ENCODE peak calls at places on chromosomes 13 and 19, in nine cellular contexts. Q is heart left ventricle, L is fibroblast of lung, K is neural progenitor cell, D is AG10803, M is ovary, G is adrenal gland, F is pancreas, Z is endodermal cell. J is an unnamed sample.

GRCh38 chr13:93674337-93674755 is 447.7 kb downstream of the GPC6 start:
- DNase-seq in Q (no peak), L (no peak), K (no peak), D (peak; percentile 4), M (no peak), G (no peak), F (no peak), Z (no peak), J (no peak)

GRCh38 chr13:109669234-109669612 is 117.2 kb downstream of the IRS2 start:
- DNase-seq in Q (no peak), L (no peak), K (peak; percentile 34), D (no peak), M (no peak), G (no peak), F (no peak), Z (no peak), J (no peak)

GRCh38 chr13:87087741-87088140 is 583.4 kb upstream of the SLITRK5 start:
- DNase-seq in Q (no peak), L (peak; percentile 13), K (no peak), D (no peak), M (no peak), G (no peak), F (no peak), Z (no peak), J (peak; percentile 64)

GRCh38 chr13:29436721-29437250 is 158.7 kb downstream of the SLC7A1 start:
- DNase-seq in Q (no peak), L (no peak), K (no peak), D (no peak), M (no peak), G (no peak), F (no peak), Z (no peak), J (no peak)

GRCh38 chr19:19050731-19051130 is 13.1 kb upstream of the SLC25A42 start:
- DNase-seq in Q (no peak), L (no peak), K (no peak), D (no peak), M (no peak), G (no peak), F (no peak), Z (no peak), J (no peak)

GRCh38 chr19:39038098-39038497 is 5.7 kb upstream of the FBXO27 start:
- DNase-seq in Q (no peak), L (peak; percentile 43), K (peak; percentile 87), D (peak; percentile 27), M (no peak), G (peak; percentile 29), F (peak; percentile 53), Z (peak; percentile 85), J (peak; percentile 43)

GRCh38 chr13:52695856-52696255 is 43.2 kb downstream of the SUGT1 start:
- DNase-seq in Q (no peak), L (peak; percentile 65), K (no peak), D (peak; percentile 72), M (no peak), G (no peak), F (no peak), Z (no peak), J (peak; percentile 65)

GRCh38 chr13:99656092-99656745 is 154.9 kb downstream of the TM9SF2 start:
- DNase-seq in Q (peak; percentile 75), L (peak; percentile 77), K (peak; percentile 89), D (peak; percentile 70), M (peak; percentile 69), G (peak; percentile 79), F (peak; percentile 70), Z (peak; percentile 95), J (peak; percentile 67)

GRCh38 chr13:73228546-73228945 is 169.7 kb downstream of the KLF5 start:
- DNase-seq in Q (no peak), L (no peak), K (no peak), D (no peak), M (no peak), G (no peak), F (no peak), Z (no peak), J (peak; percentile 13)
- TF ChIP-seq CTCF in Q (no peak), L (no peak), K (no peak), D (peak; percentile 22), M (no peak), G (no peak), F (no peak), Z (peak; percentile 50), J (peak; percentile 21)

GRCh38 chr19:44960906-44961734 is 5.9 kb downstream of the CLPTM1 start:
- DNase-seq in Q (no peak), L (no peak), K (no peak), D (no peak), M (no peak), G (no peak), F (no peak), Z (no peak), J (no peak)
- H3K4me3 ChIP-seq in Q (no peak overlapping the region), L (no peak overlapping the region), K (no peak overlapping the region), D (no peak overlapping the region), M (no peak overlapping the region), G (no peak overlapping the region), F (no peak overlapping the region), Z (no peak overlapping the region), J (no peak overlapping the region)

DNA sequence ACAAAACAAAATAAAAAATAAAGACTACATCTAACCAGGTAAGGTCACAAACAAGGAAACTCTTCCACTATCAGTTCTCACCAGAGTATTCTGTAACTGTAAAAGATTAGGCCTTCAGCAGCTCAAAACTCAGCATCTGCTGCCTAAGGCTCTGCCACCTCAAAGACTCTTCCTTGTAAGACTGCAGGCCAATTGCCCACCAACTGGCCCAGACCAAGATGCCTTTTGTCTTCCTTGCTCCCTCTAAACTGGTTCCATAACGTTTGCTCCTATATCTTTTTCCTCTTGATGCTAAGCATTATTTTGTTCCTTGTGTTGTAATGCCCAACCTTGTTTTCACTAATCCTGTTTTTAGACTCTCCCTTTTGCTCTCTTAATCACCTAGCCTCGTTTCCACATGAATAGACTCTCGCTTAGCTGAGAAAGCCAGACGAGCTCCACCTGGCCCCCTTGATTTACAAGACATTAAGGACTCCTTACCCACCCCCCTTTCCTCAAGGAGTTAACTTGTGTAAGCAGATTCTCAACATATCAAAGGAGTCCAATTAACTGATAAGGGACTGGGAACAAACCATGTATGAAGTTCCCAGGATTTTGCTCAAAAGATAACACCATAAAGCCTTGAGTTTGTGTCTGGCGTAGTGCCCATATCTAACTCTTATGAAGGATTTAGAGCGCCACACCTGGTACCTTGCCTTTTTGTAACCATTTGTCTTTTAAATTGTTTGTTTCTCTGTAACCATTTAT is 1.5 kb downstream of the ZNF814 start:
- DNase-seq in Q (no peak), L (no peak), K (peak; percentile 71), D (no peak), M (no peak), G (no peak), F (no peak), Z (peak; percentile 77), J (peak; percentile 76)
- TF ChIP-seq CTCF in Q (no peak), L (no peak), K (peak; percentile 16), D (no peak), M (no peak), G (no peak), F (no peak), Z (no peak), J (no peak)

DNA sequence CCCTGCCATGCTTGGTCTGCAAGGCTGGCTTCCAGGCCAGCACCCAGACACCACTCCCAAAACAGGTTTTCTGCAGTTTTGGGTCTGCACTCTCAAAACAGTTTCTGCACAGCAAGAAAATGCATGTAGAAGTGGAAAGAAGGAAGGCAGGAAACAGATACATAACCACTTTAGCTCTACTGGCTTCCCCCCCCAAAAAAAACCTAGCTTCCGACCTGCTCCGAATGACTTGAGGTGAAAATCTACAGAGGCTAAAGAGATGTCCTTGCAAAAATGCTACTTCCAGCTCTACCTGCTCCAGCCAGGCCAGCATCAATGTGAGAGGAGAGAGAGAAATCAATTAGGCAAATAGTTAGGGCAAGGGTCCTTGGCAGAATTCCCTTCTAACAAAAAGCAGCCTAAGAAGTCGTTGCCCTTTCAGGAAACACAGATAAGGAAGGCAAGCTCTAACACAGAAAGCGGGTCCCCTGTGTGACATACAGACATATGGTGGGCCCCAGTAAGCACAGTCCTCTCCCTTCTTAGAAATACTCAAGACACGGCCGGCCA is 3.4 kb downstream of the C19orf12 start:
- DNase-seq in Q (no peak), L (no peak), K (no peak), D (no peak), M (no peak), G (no peak), F (no peak), Z (no peak), J (no peak)
- H3K4me3 ChIP-seq in Q (no peak overlapping the region), L (no peak overlapping the region), K (no peak overlapping the region), D (no peak overlapping the region), M (no peak overlapping the region), G (no peak overlapping the region), F (no peak overlapping the region), Z (no peak overlapping the region), J (no peak overlapping the region)

GRCh38 chr19:17005000-17005399 is 21.6 kb downstream of the CPAMD8 start:
- DNase-seq in Q (no peak), L (no peak), K (no peak), D (no peak), M (no peak), G (no peak), F (no peak), Z (peak; percentile 51), J (no peak)
- TF ChIP-seq CTCF in Q (no peak), L (no peak), K (peak; percentile 26), D (no peak), M (no peak), G (no peak), F (no peak), Z (peak; percentile 54), J (no peak)

GRCh38 chr19:9936151-9937000 is at the start of gene OLFM2:
- DNase-seq in Q (peak; percentile 32), L (no peak), K (peak; percentile 90), D (no peak), M (peak; percentile 56), G (peak; percentile 66), F (peak; percentile 66), Z (peak; percentile 92), J (no peak)
- H3K4me3 ChIP-seq in Q (peak within 1 kb of the TSS; percentile 21), L (no peak within 1 kb of the TSS), K (peak within 1 kb of the TSS; percentile 91), D (peak within 1 kb of the TSS; percentile 48), M (peak within 1 kb of the TSS; percentile 40), G (peak within 1 kb of the TSS; percentile 45), F (peak within 1 kb of the TSS; percentile 41), Z (peak within 1 kb of the TSS; percentile 85), J (peak within 1 kb of the TSS; percentile 29)

GRCh38 chr13:23466144-23467002 is 32.9 kb upstream of the SACS start:
- DNase-seq in Q (peak; percentile 75), L (peak; percentile 88), K (peak; percentile 85), D (peak; percentile 76), M (peak; percentile 59), G (peak; percentile 78), F (peak; percentile 53), Z (peak; percentile 90), J (peak; percentile 84)
- TF ChIP-seq CTCF in Q (peak; percentile 57), L (peak; percentile 55), K (peak; percentile 65), D (peak; percentile 64), M (no peak), G (peak; percentile 77), F (peak; percentile 26), Z (peak; percentile 79), J (peak; percentile 64)

DNA sequence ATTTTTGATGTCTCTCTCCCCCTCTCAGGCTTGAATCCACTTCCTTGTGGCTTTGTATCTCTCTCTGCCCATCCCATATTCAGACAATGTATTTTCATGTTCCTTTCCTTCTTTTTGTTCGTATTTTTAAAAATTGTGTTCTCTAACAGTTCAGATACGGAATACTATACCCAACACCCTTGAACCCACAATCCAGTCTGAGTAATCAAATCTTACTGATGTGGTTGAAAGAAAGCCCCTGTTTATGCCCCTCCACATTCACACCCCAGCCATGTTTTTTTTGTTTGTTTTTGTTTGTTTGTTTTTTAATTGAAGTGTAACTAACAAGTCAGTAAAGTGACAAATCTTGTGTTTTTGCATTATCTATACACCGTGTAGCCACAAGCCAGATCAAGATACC is 1.4 kb downstream of the SPIB start:
- DNase-seq in Q (no peak), L (no peak), K (no peak), D (no peak), M (no peak), G (no peak), F (no peak), Z (no peak), J (no peak)
- H3K4me3 ChIP-seq in Q (no peak overlapping the region), L (no peak overlapping the region), K (no peak overlapping the region), D (no peak overlapping the region), M (no peak overlapping the region), G (no peak overlapping the region), F (no peak overlapping the region), Z (no peak overlapping the region), J (no peak overlapping the region)